ENCODE peak calls at places on chromosomes 11 and 22, in four cellular contexts. N, E, J and W are unnamed samples.

GRCh38 chr11:11663907-11664306 is 42.1 kb upstream of the GALNT18 start:
- DNase-seq in N (no peak), E (no peak), J (no peak), W (no peak)

GRCh38 chr11:74460481-74461154 is 6.7 kb downstream of the KCNE3 start:
- DNase-seq in N (no peak), E (no peak), J (no peak), W (peak)

GRCh38 chr11:128207861-128208321 is 379.5 kb downstream of the ETS1 start:
- DNase-seq in N (no peak), E (no peak), J (no peak), W (no peak)

GRCh38 chr11:7927635-7928034 is 3.4 kb downstream of the OR10A6 start:
- DNase-seq in N (no peak), E (no peak), J (no peak), W (no peak)

GRCh38 chr11:65781962-65782815 is 1.4 kb upstream of the AP5B1 start:
- DNase-seq in N (no peak), E (no peak), J (no peak), W (peak)

GRCh38 chr11:117820071-117820470 is 4.5 kb downstream of the FXYD2 start:
- DNase-seq in N (no peak), E (peak), J (no peak), W (no peak)

GRCh38 chr11:3614742-3615171 is 27.0 kb downstream of the ART5 start:
- DNase-seq in N (no peak), E (no peak), J (peak), W (peak)

GRCh38 chr11:66051371-66051765 is 796 bp upstream of the SF3B2 start:
- DNase-seq in N (no peak), E (no peak), J (no peak), W (peak)

GRCh38 chr11:100918551-100919500 is 210.8 kb downstream of the PGR start:
- DNase-seq in N (peak), E (peak), J (no peak), W (peak)

GRCh38 chr11:17642370-17642769 is 77.0 kb upstream of the MYOD1 start:
- DNase-seq in N (peak), E (no peak), J (no peak), W (no peak)

GRCh38 chr22:22935546-22936157 is 48.0 kb downstream of the IGLL5 start:
- DNase-seq in N (no peak), E (no peak), J (no peak), W (peak)

GRCh38 chr11:8593935-8594909 is at the start of gene STK33:
- DNase-seq in N (no peak), E (peak), J (peak), W (peak)

GRCh38 chr11:69520186-69520585 is 38.7 kb downstream of the LINC01488 start:
- DNase-seq in N (no peak), E (no peak), J (no peak), W (no peak)

GRCh38 chr22:27804683-27805297 is 3.2 kb upstream of the MN1 start:
- DNase-seq in N (peak), E (no peak), J (peak), W (peak)

GRCh38 chr11:134439181-134439580 is 27.1 kb upstream of the B3GAT1 start:
- DNase-seq in N (no peak), E (no peak), J (no peak), W (peak)

GRCh38 chr22:45007946-45008852 is 1.6 kb downstream of the PHF21B start:
- DNase-seq in N (no peak), E (no peak), J (no peak), W (no peak)

GRCh38 chr11:8318536-8318935 is 54.9 kb upstream of the LMO1 start:
- DNase-seq in N (no peak), E (no peak), J (no peak), W (peak)

GRCh38 chr11:27427183-27427980 is 45.2 kb downstream of the LGR4 start:
- DNase-seq in N (no peak), E (no peak), J (no peak), W (no peak)

GRCh38 chr22:44030702-44031082 is 6.6 kb downstream of the PARVB start:
- DNase-seq in N (no peak), E (no peak), J (no peak), W (no peak)

GRCh38 chr22:26558246-26558895 is 31.6 kb downstream of the TPST2 start:
- DNase-seq in N (no peak), E (no peak), J (no peak), W (no peak)

GRCh38 chr11:79348976-79349682 is 91.7 kb downstream of the TENM4 start:
- DNase-seq in N (no peak), E (no peak), J (no peak), W (no peak)

GRCh38 chr11:119935341-119935925 is 202.5 kb downstream of the TRIM29 start:
- DNase-seq in N (no peak), E (no peak), J (no peak), W (no peak)

GRCh38 chr11:35163209-35163608 is 24.2 kb downstream of the CD44 start:
- DNase-seq in N (no peak), E (no peak), J (no peak), W (no peak)